ENCODE peak calls at places on chromosome 22, in six cellular contexts. G is uterus, D is endodermal cell, Z is tibial nerve, H is neuronal stem cell, B is keratinocyte. J is an unnamed sample.
A peak's percentile ranks its signal among the peaks of the same experiment; 100 is the strongest.

GRCh38 chr22:31089101-31090100 is 8.3 kb downstream of the SMTN start:
- DNase-seq in B (no peak), G (peak; percentile 73), Z (no peak), D (peak; percentile 76), H (no peak), J (peak; percentile 50)

GRCh38 chr22:28015056-28015445 is 96.0 kb upstream of the PITPNB start:
- DNase-seq in D (no peak), H (no peak), G (no peak), Z (no peak), B (no peak), J (no peak)

GRCh38 chr22:44741929-44742328 is 10.4 kb upstream of the ARHGAP8 start:
- DNase-seq in D (no peak), Z (no peak), H (no peak), B (no peak), G (no peak), J (no peak)

GRCh38 chr22:27804683-27805297 is 3.2 kb upstream of the MN1 start:
- DNase-seq in H (peak; percentile 64), Z (peak; percentile 81), B (no peak), G (peak; percentile 74), D (peak; percentile 90), J (peak; percentile 56)

GRCh38 chr22:19705181-19705934 is 8.9 kb upstream of the SEPTIN5 start:
- DNase-seq in G (no peak), Z (no peak), B (no peak), D (peak; percentile 96), H (no peak), J (no peak)

GRCh38 chr22:25763239-25763777 is 21.3 kb downstream of the MYO18B start:
- DNase-seq in H (no peak), D (no peak), G (no peak), B (no peak), Z (no peak), J (no peak)

GRCh38 chr22:29302402-29302680 is 4.1 kb upstream of the GAS2L1 start:
- DNase-seq in B (no peak), H (no peak), G (no peak), D (no peak), Z (no peak), J (no peak)

GRCh38 chr22:31652911-31653684 is 8.9 kb downstream of the PISD start:
- DNase-seq in H (no peak), Z (no peak), G (no peak), D (no peak), B (no peak), J (no peak)

GRCh38 chr22:30175743-30176288 is 70.7 kb downstream of the LIF start:
- DNase-seq in D (no peak), Z (no peak), G (no peak), H (no peak), B (no peak), J (no peak)

GRCh38 chr22:25765801-25766200 is 23.8 kb downstream of the MYO18B start:
- DNase-seq in G (no peak), H (no peak), Z (no peak), B (no peak), D (no peak), J (no peak)

GRCh38 chr22:22467112-22467511 is 41.4 kb downstream of the ZNF280B start:
- DNase-seq in G (no peak), H (no peak), Z (no peak), B (no peak), D (no peak), J (no peak)

GRCh38 chr22:42856179-42856864 is 751 bp downstream of the ARFGAP3 start:
- DNase-seq in B (no peak), Z (peak; percentile 33), D (no peak), H (peak; percentile 15), G (peak; percentile 47), J (peak; percentile 53)

GRCh38 chr22:39183991-39184585 is 31.6 kb upstream of the CBX7 start:
- DNase-seq in B (no peak), D (peak; percentile 74), H (no peak), Z (no peak), G (no peak), J (no peak)

GRCh38 chr22:22921575-22921974 is 34.0 kb downstream of the IGLL5 start:
- DNase-seq in G (no peak), D (no peak), Z (no peak), H (no peak), B (no peak), J (no peak)

GRCh38 chr22:30933457-30933856 is 35.1 kb downstream of the MORC2 start:
- DNase-seq in B (no peak), D (no peak), H (no peak), Z (no peak), G (no peak), J (no peak)

GRCh38 chr22:19807914-19808872 is 46.5 kb downstream of the GNB1L start:
- DNase-seq in D (peak; percentile 28), Z (no peak), B (no peak), G (peak; percentile 10), H (no peak), J (no peak)

GRCh38 chr22:43387815-43388214 is 24.0 kb upstream of the MPPED1 start:
- DNase-seq in B (no peak), H (no peak), Z (no peak), G (no peak), D (peak; percentile 33), J (no peak)

GRCh38 chr22:27135582-27135981 is 478.2 kb downstream of the MIAT start:
- DNase-seq in G (no peak), H (no peak), D (no peak), Z (no peak), B (no peak), J (peak; percentile 72)

GRCh38 chr22:35140879-35141745 is 75.2 kb downstream of the ISX start:
- DNase-seq in Z (no peak), D (peak; percentile 86), B (no peak), G (no peak), H (peak; percentile 26), J (no peak)

GRCh38 chr22:32042924-32043323 is at the start of gene SLC5A1:
- DNase-seq in Z (no peak), H (no peak), B (peak; percentile 28), D (no peak), G (no peak), J (no peak)

GRCh38 chr22:42747701-42748513 is 27.2 kb upstream of the A4GALT start:
- DNase-seq in D (no peak), H (no peak), G (no peak), Z (no peak), B (no peak), J (peak; percentile 74)

GRCh38 chr22:25754527-25755202 is 12.7 kb downstream of the MYO18B start:
- DNase-seq in B (no peak), Z (no peak), H (no peak), G (peak; percentile 82), D (no peak), J (peak; percentile 96)

GRCh38 chr22:42742940-42743339 is 22.3 kb upstream of the A4GALT start:
- DNase-seq in G (peak; percentile 56), H (no peak), B (no peak), Z (no peak), D (peak; percentile 80), J (no peak)

GRCh38 chr22:36411589-36412258 is 24.0 kb upstream of the MYH9 start:
- DNase-seq in G (no peak), H (no peak), B (no peak), D (no peak), Z (no peak), J (no peak)
- H3K27ac ChIP-seq in G (no peak overlapping the region), H (no peak overlapping the region), B (no peak overlapping the region), D (no peak overlapping the region), Z (no peak overlapping the region), J (no peak overlapping the region)

GRCh38 chr22:49534386-49534785 is 293.3 kb downstream of the BRD1 start:
- DNase-seq in Z (no peak), D (peak; percentile 47), B (no peak), H (no peak), G (no peak), J (no peak)
- H3K9me3 ChIP-seq in Z (no peaks in the 10 kb centered on the region), D (no peaks in the 10 kb centered on the region), B (peaks cover 6% of the 10 kb centered on the region), H (no peaks in the 10 kb centered on the region), G (no peaks in the 10 kb centered on the region), J (peaks cover 8% of the 10 kb centered on the region)

DNA sequence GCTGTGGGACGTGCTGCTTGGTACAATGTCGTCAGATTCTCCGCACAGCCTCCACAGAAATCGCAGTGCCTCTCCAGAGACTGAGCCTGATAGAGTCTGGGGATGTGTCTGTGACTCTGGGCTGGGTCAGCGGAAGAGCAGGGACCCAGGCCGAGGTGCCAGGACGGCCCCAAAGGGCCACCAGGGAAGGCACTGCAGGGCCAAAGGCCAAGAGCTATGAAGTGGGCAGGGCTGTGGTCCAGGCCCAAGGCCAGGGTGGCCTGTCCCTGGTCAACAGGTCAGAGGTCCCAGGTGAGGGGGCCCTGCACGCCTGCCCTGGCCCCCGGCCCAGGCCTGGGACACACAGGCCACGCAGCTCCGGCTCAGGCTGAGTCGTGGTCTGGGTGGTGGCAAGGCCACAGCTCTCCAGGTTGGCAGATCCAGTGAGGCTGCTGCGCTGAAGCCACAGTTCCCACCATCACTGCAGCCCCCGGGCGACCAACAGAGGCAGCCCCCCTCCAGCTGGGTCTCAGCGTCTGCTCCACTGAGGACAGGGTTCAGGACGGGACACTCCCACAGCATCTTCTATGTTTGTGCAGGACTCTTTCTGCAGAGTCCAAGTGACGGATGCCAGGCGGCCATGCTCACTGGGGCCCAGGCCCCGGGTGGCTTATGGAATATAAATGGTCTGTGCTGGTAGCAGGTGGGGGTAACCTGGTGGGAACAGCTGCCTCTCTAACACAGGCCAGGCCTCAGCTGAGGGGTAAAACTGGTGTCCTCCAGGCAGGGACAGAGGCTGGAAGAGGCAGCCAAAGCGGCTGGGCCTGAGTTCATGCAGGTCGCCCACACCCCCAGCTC is 4.8 kb upstream of the PIM3 start:
- DNase-seq in H (no peak), D (peak; percentile 40), Z (no peak), B (no peak), G (no peak), J (no peak)
- H3K27ac ChIP-seq in H (no peak overlapping the region), D (no peak overlapping the region), Z (peak overlapping the region; percentile 84), B (no peak overlapping the region), G (no peak overlapping the region), J (no peak overlapping the region)

GRCh38 chr22:47228767-47229166 is 466.3 kb downstream of the TBC1D22A start:
- DNase-seq in D (no peak), H (no peak), G (no peak), Z (no peak), B (no peak), J (no peak)

GRCh38 chr22:47225080-47225930 is 462.9 kb downstream of the TBC1D22A start:
- DNase-seq in Z (no peak), D (no peak), H (no peak), B (no peak), G (no peak), J (no peak)

GRCh38 chr22:47220752-47221151 is 458.3 kb downstream of the TBC1D22A start:
- DNase-seq in H (no peak), D (no peak), B (no peak), G (no peak), Z (no peak), J (no peak)

GRCh38 chr22:47221840-47222615 is 459.6 kb downstream of the TBC1D22A start:
- DNase-seq in H (no peak), B (no peak), G (no peak), D (no peak), Z (no peak), J (no peak)

DNA sequence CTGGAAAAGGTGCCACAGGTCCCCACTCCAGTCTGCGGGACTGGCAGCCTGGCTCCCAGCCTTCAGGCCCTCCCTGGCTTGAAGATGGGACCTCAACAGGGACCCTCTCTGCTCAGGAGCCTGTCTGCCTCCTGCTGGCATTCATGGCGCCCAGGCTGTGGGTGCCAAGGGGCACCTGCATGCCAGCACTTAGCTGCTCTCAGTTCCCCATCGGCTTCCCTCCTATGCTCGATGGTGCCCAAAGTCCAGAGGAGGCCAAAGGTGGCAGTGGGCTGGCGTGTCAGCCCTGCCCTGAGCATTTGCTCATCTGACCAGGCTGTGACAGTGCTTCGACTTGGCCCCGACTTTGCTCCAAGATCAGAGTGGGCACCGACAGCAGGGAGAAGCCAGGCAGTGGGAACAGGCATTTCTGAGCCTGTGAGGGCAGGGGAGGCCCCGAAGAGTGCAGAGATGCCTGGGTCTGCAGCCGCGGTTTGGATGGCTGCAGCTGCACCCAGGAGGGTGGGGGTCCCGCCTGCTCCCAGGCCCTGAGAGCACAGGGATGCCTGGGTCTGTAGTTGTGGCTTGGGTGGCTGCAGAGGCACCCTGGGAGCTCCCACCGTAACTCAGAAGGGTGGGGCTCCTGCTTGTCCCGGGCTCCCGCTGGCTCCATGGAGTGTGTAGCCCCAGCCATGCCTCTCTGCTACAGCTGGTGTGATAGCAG is 463.6 kb downstream of the TBC1D22A start:
- DNase-seq in G (no peak), H (no peak), B (no peak), Z (no peak), D (no peak), J (no peak)
- H3K9me3 ChIP-seq in G (no peaks in the 10 kb centered on the region), H (no peaks in the 10 kb centered on the region), B (peaks cover 2% of the 10 kb centered on the region), Z (no peaks in the 10 kb centered on the region), D (peaks cover 47% of the 10 kb centered on the region), J (peaks cover 2% of the 10 kb centered on the region)